ENCODE peak calls at places on chromosomes 5 and 9, in eight cellular contexts. One of them, this sample, is unnamed.

GRCh38 chr9:7592321-7593319 is 207.0 kb downstream of the DMAC1 start:
- DNase-seq in upper lobe of right lung: no peak
- DNase-seq in fibroblast of pulmonary artery: no peak
- DNase-seq in activated CD8-positive, alpha-beta T cell treated with anti-CD3 and anti-CD28 coated beads, Interleukin-2, amount 10 ng/mL, durations not matched to agents 7 days and 5 days: no peak
- DNase-seq in epithelial cell of esophagus: peak; percentile 2
- DNase-seq in AG10803: no peak
- DNase-seq in BE2C: no peak
- DNase-seq in omental fat pad: no peak
- DNase-seq in this sample: no peak

GRCh38 chr9:98980291-98980690 is 36.6 kb downstream of the COL15A1 start:
- DNase-seq in epithelial cell of esophagus: no peak
- DNase-seq in upper lobe of right lung: no peak
- DNase-seq in activated CD8-positive, alpha-beta T cell treated with anti-CD3 and anti-CD28 coated beads, Interleukin-2, amount 10 ng/mL, durations not matched to agents 7 days and 5 days: no peak
- DNase-seq in omental fat pad: no peak
- DNase-seq in fibroblast of pulmonary artery: no peak
- DNase-seq in AG10803: no peak
- DNase-seq in BE2C: no peak
- DNase-seq in this sample: no peak

GRCh38 chr5:35990524-35990923 is 666 bp downstream of the UGT3A1 start:
- DNase-seq in omental fat pad: no peak
- DNase-seq in AG10803: no peak
- DNase-seq in BE2C: no peak
- DNase-seq in epithelial cell of esophagus: no peak
- DNase-seq in fibroblast of pulmonary artery: no peak
- DNase-seq in upper lobe of right lung: no peak
- DNase-seq in activated CD8-positive, alpha-beta T cell treated with anti-CD3 and anti-CD28 coated beads, Interleukin-2, amount 10 ng/mL, durations not matched to agents 7 days and 5 days: no peak
- DNase-seq in this sample: no peak

GRCh38 chr5:53476531-53477480 is 3.6 kb upstream of the FST start:
- DNase-seq in BE2C: no peak
- DNase-seq in AG10803: no peak
- DNase-seq in activated CD8-positive, alpha-beta T cell treated with anti-CD3 and anti-CD28 coated beads, Interleukin-2, amount 10 ng/mL, durations not matched to agents 7 days and 5 days: no peak
- DNase-seq in fibroblast of pulmonary artery: no peak
- DNase-seq in upper lobe of right lung: no peak
- DNase-seq in omental fat pad: no peak
- DNase-seq in epithelial cell of esophagus: no peak
- DNase-seq in this sample: no peak

GRCh38 chr9:37618817-37619216 is 26.4 kb upstream of the TOMM5 start:
- DNase-seq in upper lobe of right lung: no peak
- DNase-seq in fibroblast of pulmonary artery: peak; percentile 23
- DNase-seq in activated CD8-positive, alpha-beta T cell treated with anti-CD3 and anti-CD28 coated beads, Interleukin-2, amount 10 ng/mL, durations not matched to agents 7 days and 5 days: no peak
- DNase-seq in BE2C: no peak
- DNase-seq in epithelial cell of esophagus: peak; percentile 68
- DNase-seq in AG10803: peak; percentile 67
- DNase-seq in omental fat pad: no peak
- DNase-seq in this sample: no peak

GRCh38 chr5:136036991-136037705 is 8.4 kb downstream of the TGFBI start:
- DNase-seq in epithelial cell of esophagus: peak; percentile 52
- DNase-seq in fibroblast of pulmonary artery: peak; percentile 66
- DNase-seq in upper lobe of right lung: peak; percentile 18
- DNase-seq in omental fat pad: no peak
- DNase-seq in activated CD8-positive, alpha-beta T cell treated with anti-CD3 and anti-CD28 coated beads, Interleukin-2, amount 10 ng/mL, durations not matched to agents 7 days and 5 days: peak; percentile 51
- DNase-seq in AG10803: peak; percentile 86
- DNase-seq in BE2C: no peak
- DNase-seq in this sample: no peak

GRCh38 chr5:132470596-132470995 is 20.0 kb downstream of the IRF1 start:
- DNase-seq in activated CD8-positive, alpha-beta T cell treated with anti-CD3 and anti-CD28 coated beads, Interleukin-2, amount 10 ng/mL, durations not matched to agents 7 days and 5 days: no peak
- DNase-seq in omental fat pad: no peak
- DNase-seq in upper lobe of right lung: peak; percentile 41
- DNase-seq in epithelial cell of esophagus: no peak
- DNase-seq in AG10803: no peak
- DNase-seq in fibroblast of pulmonary artery: no peak
- DNase-seq in BE2C: no peak
- DNase-seq in this sample: no peak

GRCh38 chr5:133926960-133927615 is 41.3 kb downstream of the C5orf15 start:
- DNase-seq in epithelial cell of esophagus: no peak
- DNase-seq in BE2C: peak; percentile 71
- DNase-seq in fibroblast of pulmonary artery: no peak
- DNase-seq in upper lobe of right lung: no peak
- DNase-seq in AG10803: no peak
- DNase-seq in activated CD8-positive, alpha-beta T cell treated with anti-CD3 and anti-CD28 coated beads, Interleukin-2, amount 10 ng/mL, durations not matched to agents 7 days and 5 days: no peak
- DNase-seq in omental fat pad: no peak
- DNase-seq in this sample: no peak

GRCh38 chr5:93607367-93608258 is 24.6 kb downstream of the NR2F1 start:
- DNase-seq in activated CD8-positive, alpha-beta T cell treated with anti-CD3 and anti-CD28 coated beads, Interleukin-2, amount 10 ng/mL, durations not matched to agents 7 days and 5 days: peak; percentile 53
- DNase-seq in epithelial cell of esophagus: peak; percentile 50
- DNase-seq in AG10803: peak; percentile 59
- DNase-seq in BE2C: peak; percentile 51
- DNase-seq in omental fat pad: no peak
- DNase-seq in fibroblast of pulmonary artery: peak; percentile 74
- DNase-seq in upper lobe of right lung: no peak
- DNase-seq in this sample: no peak

GRCh38 chr9:124784503-124784902 is 7.6 kb downstream of the OLFML2A start:
- DNase-seq in fibroblast of pulmonary artery: peak; percentile 51
- DNase-seq in upper lobe of right lung: no peak
- DNase-seq in AG10803: peak; percentile 78
- DNase-seq in activated CD8-positive, alpha-beta T cell treated with anti-CD3 and anti-CD28 coated beads, Interleukin-2, amount 10 ng/mL, durations not matched to agents 7 days and 5 days: no peak
- DNase-seq in epithelial cell of esophagus: peak; percentile 52
- DNase-seq in BE2C: no peak
- DNase-seq in omental fat pad: no peak
- DNase-seq in this sample: no peak

GRCh38 chr5:171989946-171990712 is 16.3 kb downstream of the FBXW11 start:
- DNase-seq in BE2C: no peak
- DNase-seq in epithelial cell of esophagus: peak; percentile 69
- DNase-seq in AG10803: peak; percentile 12
- DNase-seq in upper lobe of right lung: no peak
- DNase-seq in activated CD8-positive, alpha-beta T cell treated with anti-CD3 and anti-CD28 coated beads, Interleukin-2, amount 10 ng/mL, durations not matched to agents 7 days and 5 days: no peak
- DNase-seq in fibroblast of pulmonary artery: no peak
- DNase-seq in omental fat pad: no peak
- DNase-seq in this sample: no peak

GRCh38 chr5:7876867-7877266 is 7.9 kb downstream of the MTRR start:
- DNase-seq in omental fat pad: no peak
- DNase-seq in AG10803: peak; percentile 56
- DNase-seq in upper lobe of right lung: no peak
- DNase-seq in activated CD8-positive, alpha-beta T cell treated with anti-CD3 and anti-CD28 coated beads, Interleukin-2, amount 10 ng/mL, durations not matched to agents 7 days and 5 days: no peak
- DNase-seq in BE2C: no peak
- DNase-seq in fibroblast of pulmonary artery: peak; percentile 24
- DNase-seq in epithelial cell of esophagus: peak; percentile 76
- DNase-seq in this sample: no peak

GRCh38 chr9:132669636-132670358 is at the start of gene DDX31:
- DNase-seq in activated CD8-positive, alpha-beta T cell treated with anti-CD3 and anti-CD28 coated beads, Interleukin-2, amount 10 ng/mL, durations not matched to agents 7 days and 5 days: peak; percentile 87
- DNase-seq in fibroblast of pulmonary artery: peak; percentile 80
- DNase-seq in AG10803: peak; percentile 79
- DNase-seq in omental fat pad: peak; percentile 41
- DNase-seq in BE2C: peak; percentile 90
- DNase-seq in upper lobe of right lung: peak; percentile 95
- DNase-seq in epithelial cell of esophagus: peak; percentile 82
- DNase-seq in this sample: peak; percentile 38

GRCh38 chr5:91288117-91288516 is 95.0 kb downstream of the ARRDC3 start:
- DNase-seq in activated CD8-positive, alpha-beta T cell treated with anti-CD3 and anti-CD28 coated beads, Interleukin-2, amount 10 ng/mL, durations not matched to agents 7 days and 5 days: no peak
- DNase-seq in fibroblast of pulmonary artery: peak; percentile 92
- DNase-seq in epithelial cell of esophagus: no peak
- DNase-seq in upper lobe of right lung: no peak
- DNase-seq in omental fat pad: no peak
- DNase-seq in BE2C: no peak
- DNase-seq in AG10803: peak; percentile 76
- DNase-seq in this sample: no peak

GRCh38 chr5:19240150-19240549 is 747.9 kb downstream of the CDH18 start:
- DNase-seq in fibroblast of pulmonary artery: peak; percentile 33
- DNase-seq in upper lobe of right lung: no peak
- DNase-seq in AG10803: no peak
- DNase-seq in activated CD8-positive, alpha-beta T cell treated with anti-CD3 and anti-CD28 coated beads, Interleukin-2, amount 10 ng/mL, durations not matched to agents 7 days and 5 days: no peak
- DNase-seq in epithelial cell of esophagus: peak; percentile 69
- DNase-seq in omental fat pad: no peak
- DNase-seq in BE2C: no peak
- DNase-seq in this sample: no peak

GRCh38 chr5:62920856-62921255 is 342.2 kb downstream of the LRRC70 start:
- DNase-seq in AG10803: no peak
- DNase-seq in fibroblast of pulmonary artery: no peak
- DNase-seq in epithelial cell of esophagus: no peak
- DNase-seq in omental fat pad: no peak
- DNase-seq in activated CD8-positive, alpha-beta T cell treated with anti-CD3 and anti-CD28 coated beads, Interleukin-2, amount 10 ng/mL, durations not matched to agents 7 days and 5 days: no peak
- DNase-seq in BE2C: no peak
- DNase-seq in upper lobe of right lung: no peak
- DNase-seq in this sample: no peak

GRCh38 chr9:31390352-31391025 is 994.0 kb upstream of the ACO1 start:
- DNase-seq in fibroblast of pulmonary artery: no peak
- DNase-seq in BE2C: no peak
- DNase-seq in upper lobe of right lung: no peak
- DNase-seq in epithelial cell of esophagus: no peak
- DNase-seq in AG10803: no peak
- DNase-seq in activated CD8-positive, alpha-beta T cell treated with anti-CD3 and anti-CD28 coated beads, Interleukin-2, amount 10 ng/mL, durations not matched to agents 7 days and 5 days: no peak
- DNase-seq in omental fat pad: no peak
- DNase-seq in this sample: no peak

GRCh38 chr5:110335361-110336046 is 391.0 kb downstream of the TMEM232 start:
- DNase-seq in epithelial cell of esophagus: no peak
- DNase-seq in omental fat pad: no peak
- DNase-seq in activated CD8-positive, alpha-beta T cell treated with anti-CD3 and anti-CD28 coated beads, Interleukin-2, amount 10 ng/mL, durations not matched to agents 7 days and 5 days: no peak
- DNase-seq in AG10803: peak; percentile 99
- DNase-seq in fibroblast of pulmonary artery: peak; percentile 47
- DNase-seq in upper lobe of right lung: no peak
- DNase-seq in BE2C: no peak
- DNase-seq in this sample: no peak

GRCh38 chr9:79705704-79706103 is 133.9 kb downstream of the TLE4 start:
- DNase-seq in activated CD8-positive, alpha-beta T cell treated with anti-CD3 and anti-CD28 coated beads, Interleukin-2, amount 10 ng/mL, durations not matched to agents 7 days and 5 days: no peak
- DNase-seq in AG10803: no peak
- DNase-seq in epithelial cell of esophagus: no peak
- DNase-seq in omental fat pad: no peak
- DNase-seq in fibroblast of pulmonary artery: no peak
- DNase-seq in BE2C: no peak
- DNase-seq in upper lobe of right lung: no peak
- DNase-seq in this sample: no peak

GRCh38 chr9:110769667-110770066 is 101.1 kb downstream of the MUSK start:
- DNase-seq in fibroblast of pulmonary artery: peak; percentile 29
- DNase-seq in BE2C: no peak
- DNase-seq in AG10803: peak; percentile 81
- DNase-seq in epithelial cell of esophagus: no peak
- DNase-seq in activated CD8-positive, alpha-beta T cell treated with anti-CD3 and anti-CD28 coated beads, Interleukin-2, amount 10 ng/mL, durations not matched to agents 7 days and 5 days: no peak
- DNase-seq in upper lobe of right lung: no peak
- DNase-seq in omental fat pad: no peak
- DNase-seq in this sample: no peak

GRCh38 chr9:114283551-114284111 is 39.3 kb upstream of the ORM1 start:
- DNase-seq in upper lobe of right lung: peak; percentile 52
- DNase-seq in AG10803: no peak
- DNase-seq in fibroblast of pulmonary artery: no peak
- DNase-seq in BE2C: peak; percentile 9
- DNase-seq in epithelial cell of esophagus: no peak
- DNase-seq in activated CD8-positive, alpha-beta T cell treated with anti-CD3 and anti-CD28 coated beads, Interleukin-2, amount 10 ng/mL, durations not matched to agents 7 days and 5 days: no peak
- DNase-seq in omental fat pad: peak; percentile 12
- DNase-seq in this sample: no peak

GRCh38 chr5:1262381-1262780 is 32.5 kb downstream of the TERT start:
- DNase-seq in fibroblast of pulmonary artery: peak; percentile 15
- DNase-seq in epithelial cell of esophagus: peak; percentile 18
- DNase-seq in upper lobe of right lung: no peak
- DNase-seq in activated CD8-positive, alpha-beta T cell treated with anti-CD3 and anti-CD28 coated beads, Interleukin-2, amount 10 ng/mL, durations not matched to agents 7 days and 5 days: no peak
- DNase-seq in AG10803: peak; percentile 4
- DNase-seq in BE2C: no peak
- DNase-seq in omental fat pad: no peak
- DNase-seq in this sample: no peak

GRCh38 chr5:113112435-113112834 is 135.8 kb downstream of the DCP2 start:
- DNase-seq in epithelial cell of esophagus: peak; percentile 78
- DNase-seq in AG10803: peak; percentile 55
- DNase-seq in activated CD8-positive, alpha-beta T cell treated with anti-CD3 and anti-CD28 coated beads, Interleukin-2, amount 10 ng/mL, durations not matched to agents 7 days and 5 days: no peak
- DNase-seq in fibroblast of pulmonary artery: peak; percentile 72
- DNase-seq in omental fat pad: no peak
- DNase-seq in BE2C: no peak
- DNase-seq in upper lobe of right lung: no peak
- DNase-seq in this sample: no peak

GRCh38 chr5:8012131-8012977 is 143.4 kb downstream of the MTRR start:
- DNase-seq in AG10803: no peak
- DNase-seq in upper lobe of right lung: no peak
- DNase-seq in BE2C: peak; percentile 23
- DNase-seq in epithelial cell of esophagus: no peak
- DNase-seq in fibroblast of pulmonary artery: no peak
- DNase-seq in omental fat pad: no peak
- DNase-seq in activated CD8-positive, alpha-beta T cell treated with anti-CD3 and anti-CD28 coated beads, Interleukin-2, amount 10 ng/mL, durations not matched to agents 7 days and 5 days: no peak
- DNase-seq in this sample: no peak

GRCh38 chr5:76652809-76653414 is 29.7 kb upstream of the F2RL2 start:
- DNase-seq in epithelial cell of esophagus: no peak
- DNase-seq in upper lobe of right lung: no peak
- DNase-seq in fibroblast of pulmonary artery: no peak
- DNase-seq in BE2C: no peak
- DNase-seq in AG10803: no peak
- DNase-seq in activated CD8-positive, alpha-beta T cell treated with anti-CD3 and anti-CD28 coated beads, Interleukin-2, amount 10 ng/mL, durations not matched to agents 7 days and 5 days: no peak
- DNase-seq in omental fat pad: no peak
- DNase-seq in this sample: no peak

GRCh38 chr5:149301049-149301743 is 29.5 kb downstream of the AFAP1L1 start:
- DNase-seq in BE2C: no peak
- DNase-seq in upper lobe of right lung: no peak
- DNase-seq in omental fat pad: no peak
- DNase-seq in AG10803: no peak
- DNase-seq in activated CD8-positive, alpha-beta T cell treated with anti-CD3 and anti-CD28 coated beads, Interleukin-2, amount 10 ng/mL, durations not matched to agents 7 days and 5 days: no peak
- DNase-seq in fibroblast of pulmonary artery: no peak
- DNase-seq in epithelial cell of esophagus: no peak
- DNase-seq in this sample: no peak